ENCODE peak calls at places on chromosomes 6 and 20, in seven cellular contexts. K, G, T, L, J, Z and C are unnamed samples.

GRCh38 chr6:26331809-26332226 is 33.2 kb upstream of the BTN3A2 start:
- DNase-seq in J (no peak), T (no peak), Z (no peak), G (no peak), L (no peak), K (no peak), C (no peak)

GRCh38 chr20:46696791-46697279 is 7.6 kb upstream of the TP53RK start:
- DNase-seq in Z (no peak), G (no peak), L (no peak), T (no peak), K (no peak), J (no peak), C (no peak)

GRCh38 chr6:145752638-145753037 is 17.3 kb upstream of the EPM2A start:
- DNase-seq in Z (no peak), K (no peak), G (no peak), L (no peak), T (no peak), J (no peak), C (no peak)

GRCh38 chr6:45801471-45802289 is 214.0 kb downstream of the CLIC5 start:
- DNase-seq in G (peak; percentile 4), K (no peak), Z (no peak), L (no peak), T (no peak), J (no peak), C (no peak)

GRCh38 chr6:34099878-34100277 is 46.0 kb downstream of the GRM4 start:
- DNase-seq in L (no peak), Z (no peak), J (no peak), T (no peak), G (no peak), K (no peak), C (no peak)

GRCh38 chr6:107113460-107114212 is 1.7 kb downstream of the BEND3 start:
- DNase-seq in G (no peak), T (no peak), J (no peak), K (no peak), L (no peak), Z (no peak), C (no peak)

GRCh38 chr6:74091133-74091793 is 395.3 kb downstream of the CD109 start:
- DNase-seq in G (no peak), L (no peak), T (peak; percentile 45), Z (peak; percentile 23), J (no peak), K (no peak), C (no peak)

GRCh38 chr20:20441259-20441658 is 73.4 kb downstream of the INSM1 start:
- DNase-seq in G (no peak), K (no peak), T (no peak), L (no peak), J (no peak), Z (no peak), C (no peak)

GRCh38 chr20:9117548-9117947 is 48.7 kb downstream of the PLCB4 start:
- DNase-seq in L (no peak), K (no peak), G (no peak), T (no peak), Z (no peak), J (no peak), C (no peak)

GRCh38 chr20:50399917-50400704 is 110.1 kb upstream of the PTPN1 start:
- DNase-seq in L (no peak), K (no peak), Z (no peak), J (no peak), T (no peak), G (no peak), C (no peak)

GRCh38 chr6:107624541-107624940 is 134.6 kb downstream of the SOBP start:
- DNase-seq in Z (peak; percentile 75), J (no peak), L (no peak), T (peak; percentile 11), G (no peak), K (no peak), C (no peak)

GRCh38 chr20:59010321-59010994 is 3.4 kb upstream of the CTSZ start:
- DNase-seq in L (no peak), Z (peak; percentile 30), T (peak; percentile 80), K (no peak), J (no peak), G (no peak), C (no peak)

GRCh38 chr6:22248513-22249308 is 48.1 kb downstream of the PRL start:
- DNase-seq in J (no peak), Z (peak; percentile 13), G (no peak), T (peak; percentile 4), K (no peak), L (no peak), C (no peak)

GRCh38 chr6:68975064-68975463 is 340.0 kb downstream of the ADGRB3 start:
- DNase-seq in L (peak; percentile 9), Z (peak; percentile 10), J (no peak), K (peak; percentile 58), G (no peak), T (no peak), C (no peak)

GRCh38 chr20:19966840-19967239 is 50.3 kb upstream of the NAA20 start:
- DNase-seq in Z (no peak), L (no peak), K (no peak), T (no peak), J (no peak), G (no peak), C (no peak)

GRCh38 chr6:157187182-157188093 is 135.9 kb downstream of the TMEM242 start:
- DNase-seq in Z (no peak), T (no peak), K (no peak), L (no peak), J (no peak), G (no peak), C (no peak)

GRCh38 chr20:41078329-41078728 is 49.7 kb downstream of the TOP1 start:
- DNase-seq in L (no peak), G (no peak), J (no peak), T (peak; percentile 53), K (no peak), Z (peak; percentile 59), C (no peak)

GRCh38 chr6:70636589-70636988 is 31.1 kb upstream of the SMAP1 start:
- DNase-seq in Z (no peak), G (no peak), J (no peak), T (no peak), K (no peak), L (no peak), C (no peak)

GRCh38 chr20:22590662-22591061 is 6.3 kb upstream of the FOXA2 start:
- DNase-seq in G (no peak), T (no peak), J (no peak), Z (no peak), L (no peak), K (no peak), C (no peak)

GRCh38 chr6:35691027-35691824 is 2.5 kb upstream of the FKBP5 start:
- DNase-seq in G (no peak), L (no peak), K (peak; percentile 43), Z (no peak), J (no peak), T (no peak), C (no peak)